ENCODE peak calls at places on chromosomes 16 and 17, in nine cellular contexts. Y, O, X, R, A, L, I, M and E are unnamed samples.

GRCh38 chr17:69335018-69335417 is 8.1 kb upstream of the ABCA5 start:
- DNase-seq in Y (no peak), O (no peak), X (no peak), R (peak; percentile 39), A (no peak), L (no peak), I (no peak), M (no peak), E (peak; percentile 78)

GRCh38 chr17:66549731-66550207 is 247.4 kb downstream of the PRKCA start:
- DNase-seq in Y (no peak), O (no peak), X (no peak), R (no peak), A (no peak), L (no peak), I (no peak), M (no peak), E (no peak)

GRCh38 chr16:2614761-2615191 is 67.5 kb upstream of the KCTD5 start:
- DNase-seq in Y (no peak), O (no peak), X (peak; percentile 1), R (no peak), A (no peak), L (no peak), I (no peak), M (no peak), E (no peak)

GRCh38 chr16:85420501-85421337 is 192.4 kb upstream of the GSE1 start:
- DNase-seq in Y (peak; percentile 75), O (no peak), X (peak; percentile 82), R (peak; percentile 74), A (no peak), L (peak; percentile 16), I (no peak), M (peak; percentile 85), E (peak; percentile 21)

GRCh38 chr17:77441130-77441920 is 300.6 kb downstream of the SEC14L1 start:
- DNase-seq in Y (peak; percentile 57), O (no peak), X (peak; percentile 75), R (no peak), A (no peak), L (no peak), I (no peak), M (no peak), E (no peak)

GRCh38 chr17:62091804-62092203 is 26.7 kb upstream of the MED13 start:
- DNase-seq in Y (no peak), O (no peak), X (no peak), R (no peak), A (no peak), L (no peak), I (no peak), M (no peak), E (no peak)

GRCh38 chr16:2815299-2815771 is 1.7 kb upstream of the PRSS21 start:
- DNase-seq in Y (peak; percentile 6), O (no peak), X (no peak), R (no peak), A (no peak), L (no peak), I (no peak), M (no peak), E (no peak)

GRCh38 chr17:42266918-42267766 is 9.0 kb downstream of the STAT5B start:
- DNase-seq in Y (no peak), O (no peak), X (peak; percentile 44), R (peak; percentile 79), A (peak; percentile 59), L (no peak), I (no peak), M (no peak), E (peak; percentile 87)

GRCh38 chr17:48207776-48208175 is 100.2 kb downstream of the SNX11 start:
- DNase-seq in Y (no peak), O (no peak), X (no peak), R (no peak), A (no peak), L (no peak), I (no peak), M (no peak), E (no peak)

GRCh38 chr17:47305302-47305923 is 18.3 kb upstream of the EFCAB13 start:
- DNase-seq in Y (no peak), O (no peak), X (no peak), R (peak; percentile 35), A (no peak), L (no peak), I (no peak), M (no peak), E (peak; percentile 87)

GRCh38 chr17:80279895-80280294 is 19.2 kb downstream of the RNF213 start:
- DNase-seq in Y (no peak), O (no peak), X (no peak), R (no peak), A (no peak), L (peak; percentile 65), I (no peak), M (peak; percentile 86), E (peak; percentile 65)

GRCh38 chr17:75542184-75542583 is 16.7 kb downstream of the LLGL2 start:
- DNase-seq in Y (peak; percentile 70), O (no peak), X (no peak), R (no peak), A (no peak), L (no peak), I (no peak), M (no peak), E (no peak)

GRCh38 chr17:49132699-49133364 is at the start of gene B4GALNT2:
- DNase-seq in Y (peak; percentile 69), O (no peak), X (peak; percentile 13), R (peak; percentile 83), A (no peak), L (no peak), I (no peak), M (peak; percentile 56), E (no peak)

GRCh38 chr16:79716645-79717323 is 116.2 kb upstream of the MAF start:
- DNase-seq in Y (no peak), O (no peak), X (no peak), R (no peak), A (no peak), L (no peak), I (no peak), M (no peak), E (no peak)

GRCh38 chr16:82630688-82631087 is 3.9 kb downstream of the CDH13 start:
- DNase-seq in Y (no peak), O (no peak), X (no peak), R (no peak), A (no peak), L (no peak), I (no peak), M (no peak), E (no peak)

GRCh38 chr17:48732688-48733629 is 4.4 kb upstream of the HOXB13 start:
- DNase-seq in Y (no peak), O (no peak), X (no peak), R (no peak), A (no peak), L (no peak), I (no peak), M (no peak), E (no peak)

GRCh38 chr16:8655184-8655717 is 19.2 kb upstream of the ABAT start:
- DNase-seq in Y (peak; percentile 52), O (no peak), X (no peak), R (no peak), A (no peak), L (no peak), I (no peak), M (no peak), E (peak; percentile 18)

GRCh38 chr17:65683428-65683827 is 122.0 kb upstream of the AXIN2 start:
- DNase-seq in Y (no peak), O (no peak), X (no peak), R (no peak), A (no peak), L (no peak), I (no peak), M (no peak), E (no peak)

GRCh38 chr16:77212736-77213541 is 13.7 kb downstream of the SYCE1L start:
- DNase-seq in Y (peak; percentile 75), O (no peak), X (peak; percentile 68), R (peak; percentile 78), A (no peak), L (peak; percentile 33), I (no peak), M (peak; percentile 74), E (peak; percentile 42)

GRCh38 chr17:1752425-1752941 is 9.4 kb upstream of the SERPINF1 start:
- DNase-seq in Y (peak; percentile 66), O (no peak), X (no peak), R (peak; percentile 83), A (no peak), L (no peak), I (no peak), M (no peak), E (no peak)

GRCh38 chr17:27352481-27353460 is 58.9 kb downstream of the WSB1 start:
- DNase-seq in Y (no peak), O (no peak), X (no peak), R (peak; percentile 30), A (no peak), L (peak; percentile 46), I (no peak), M (no peak), E (peak; percentile 54)

GRCh38 chr16:27427538-27427937 is 25.6 kb downstream of the IL21R start:
- DNase-seq in Y (no peak), O (no peak), X (no peak), R (no peak), A (no peak), L (no peak), I (no peak), M (no peak), E (no peak)

GRCh38 chr16:67910162-67910561 is 17.1 kb downstream of the PSKH1 start:
- DNase-seq in Y (no peak), O (no peak), X (no peak), R (no peak), A (no peak), L (no peak), I (no peak), M (no peak), E (peak; percentile 65)

GRCh38 chr16:50653633-50654524 is 27.2 kb downstream of the SNX20 start:
- DNase-seq in Y (no peak), O (no peak), X (no peak), R (no peak), A (no peak), L (no peak), I (no peak), M (no peak), E (no peak)
- TF ChIP-seq CTCF in Y (no peak), O (no peak), X (no peak), R (no peak), A (no peak), L (no peak), I (no peak), M (no peak), E (no peak)

GRCh38 chr17:82457071-82457789 is 1.3 kb upstream of the NARF start:
- DNase-seq in Y (peak; percentile 60), O (no peak), X (no peak), R (no peak), A (no peak), L (no peak), I (no peak), M (no peak), E (no peak)
- H3K27ac ChIP-seq in Y (peak overlapping the region; percentile 99), O (peak overlapping the region; percentile 100), X (peak overlapping the region; percentile 96), R (peak overlapping the region; percentile 96), A (peak overlapping the region; percentile 99), L (peak overlapping the region; percentile 100), I (no peak overlapping the region), M (peak overlapping the region; percentile 99), E (peak overlapping the region; percentile 92)

GRCh38 chr17:67836205-67836987 is 11.1 kb downstream of the BPTF start:
- DNase-seq in Y (no peak), O (no peak), X (no peak), R (no peak), A (no peak), L (no peak), I (no peak), M (no peak), E (peak; percentile 72)
- H3K4me3 ChIP-seq in Y (no peak overlapping the region), O (no peak overlapping the region), X (no peak overlapping the region), R (no peak overlapping the region), A (no peak overlapping the region), L (no peak overlapping the region), I (no peak overlapping the region), M (no peak overlapping the region), E (no peak overlapping the region)

GRCh38 chr16:5042574-5043171 is 8.9 kb upstream of the NAGPA start:
- DNase-seq in Y (no peak), O (no peak), X (no peak), R (no peak), A (no peak), L (no peak), I (no peak), M (no peak), E (peak; percentile 67)
- TF ChIP-seq CTCF in Y (no peak), O (no peak), X (no peak), R (no peak), A (no peak), L (no peak), I (peak; percentile 54), M (no peak), E (no peak)